ENCODE peak calls at places on chromosomes 13 and 19, in four cellular contexts. U is CD8-positive, alpha-beta memory T cell; K is suprapubic skin; G is HCT116. I is an unnamed sample. For H3K9me3, the result is how much of the 10 kb centered on the place peaks cover.

GRCh38 chr19:34502582-34503545 is 21.3 kb downstream of the WTIP start:
- DNase-seq in K (peak), U (no peak), G (no peak), I (no peak)

GRCh38 chr13:111951982-111952565 is 114.9 kb upstream of the SOX1 start:
- DNase-seq in G (no peak), K (peak), U (no peak), I (no peak)

GRCh38 chr13:31614073-31614472 is 125.3 kb upstream of the RXFP2 start:
- DNase-seq in U (no peak), K (no peak), G (no peak), I (no peak)

GRCh38 chr13:21668665-21669599 is 1.9 kb upstream of the FGF9 start:
- DNase-seq in G (no peak), U (peak), K (no peak), I (no peak)

GRCh38 chr13:110471833-110472162 is 89.7 kb downstream of the RAB20 start:
- DNase-seq in K (no peak), G (no peak), U (no peak), I (no peak)

GRCh38 chr13:29713841-29714240 is 118.4 kb upstream of the SLC7A1 start:
- DNase-seq in K (no peak), G (peak), U (no peak), I (no peak)

GRCh38 chr19:43664008-43664407 is 6.0 kb downstream of the PLAUR start:
- DNase-seq in U (peak), K (no peak), G (no peak), I (no peak)

GRCh38 chr13:33290421-33290965 is 4.9 kb upstream of the STARD13 start:
- DNase-seq in G (no peak), K (no peak), U (no peak), I (no peak)

GRCh38 chr13:33800646-33801186 is 17.2 kb upstream of the RFC3 start:
- DNase-seq in U (no peak), K (no peak), G (no peak), I (no peak)

GRCh38 chr19:14112809-14113385 is 4.7 kb downstream of the PRKACA start:
- DNase-seq in G (no peak), U (no peak), K (no peak), I (peak)

GRCh38 chr19:5407356-5407755 is 47.9 kb upstream of the ZNRF4 start:
- DNase-seq in U (no peak), K (no peak), G (peak), I (no peak)

GRCh38 chr19:7731615-7732014 is 295 bp downstream of the CLEC4G start:
- DNase-seq in G (no peak), U (no peak), K (no peak), I (no peak)

GRCh38 chr13:35866801-35867200 is 264.4 kb downstream of the DCLK1 start:
- DNase-seq in G (no peak), U (no peak), K (no peak), I (no peak)

GRCh38 chr19:31391518-31391917 is 42.3 kb upstream of the TSHZ3 start:
- DNase-seq in U (no peak), G (no peak), K (no peak), I (no peak)

GRCh38 chr19:33639034-33639681 is 17.4 kb downstream of the CHST8 start:
- DNase-seq in U (no peak), K (peak), G (no peak), I (no peak)

GRCh38 chr19:44808463-44809371 is at the start of gene BCAM:
- DNase-seq in K (no peak), G (no peak), U (no peak), I (peak)

GRCh38 chr13:36847541-36848045 is 28.6 kb downstream of the RFXAP start:
- DNase-seq in K (no peak), U (no peak), G (no peak), I (no peak)

DNA sequence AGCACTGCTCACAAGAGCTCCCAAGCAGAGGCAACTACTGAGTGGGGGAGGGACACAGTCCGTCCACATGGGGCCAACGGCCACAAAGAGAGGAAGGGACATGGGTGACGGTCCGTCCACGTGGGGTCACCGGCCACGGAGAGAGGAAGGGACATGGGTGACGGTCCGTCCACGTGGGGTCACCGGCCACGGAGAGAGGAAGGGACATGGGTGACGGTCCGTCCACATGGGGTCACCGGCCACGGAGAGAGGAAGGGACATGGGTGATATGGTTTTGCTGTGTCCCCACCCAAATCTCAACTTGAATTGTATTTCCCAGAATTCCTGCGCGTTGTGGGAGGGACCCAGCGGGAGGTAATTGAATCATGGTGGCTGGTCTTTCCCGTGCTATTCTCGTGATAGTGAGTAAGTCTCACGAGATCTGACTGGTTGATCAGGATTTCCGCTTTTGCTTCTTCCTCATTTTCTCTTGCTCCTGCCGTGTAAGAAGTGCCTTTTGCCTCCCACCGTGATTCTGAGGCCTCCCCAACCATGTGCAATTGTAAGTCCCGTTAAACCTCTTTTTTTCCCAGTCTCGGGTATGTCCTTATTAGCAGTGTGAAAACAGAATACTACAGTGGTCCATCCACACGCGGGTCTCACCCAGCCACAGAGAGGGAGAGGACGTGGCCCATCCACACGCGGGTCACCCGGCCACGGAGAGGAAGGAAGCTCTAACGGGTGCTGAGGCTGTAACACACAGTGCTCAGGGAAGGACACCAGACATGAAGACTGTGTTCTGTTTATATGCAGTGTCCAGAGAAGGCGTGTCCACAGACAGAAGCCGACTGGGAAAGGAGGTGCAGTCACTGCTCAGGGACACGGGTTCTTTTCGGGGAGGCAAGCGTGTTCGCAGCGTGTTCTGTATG is 48.5 kb downstream of the GAS6 start:
- DNase-seq in U (no peak), G (peak), K (no peak), I (peak)
- H3K4me3 ChIP-seq in U (peak), G (peak), K (peak), I (no peak)

DNA sequence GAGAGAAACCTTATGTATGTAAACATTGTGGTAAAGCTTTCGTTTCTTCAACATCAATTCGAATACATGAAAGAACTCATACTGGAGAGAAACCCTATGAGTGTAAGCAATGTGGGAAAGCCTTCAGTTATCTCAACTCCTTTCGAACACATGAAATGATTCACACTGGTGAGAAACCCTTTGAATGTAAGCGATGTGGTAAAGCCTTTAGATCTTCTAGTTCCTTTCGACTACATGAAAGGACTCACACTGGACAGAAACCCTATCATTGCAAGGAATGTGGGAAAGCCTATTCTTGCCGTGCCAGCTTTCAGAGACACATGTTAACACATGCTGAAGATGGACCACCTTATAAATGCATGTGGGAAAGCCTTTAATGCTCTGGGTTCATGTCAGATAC is 24.7 kb downstream of the ZNF136 start:
- DNase-seq in G (no peak), U (no peak), K (no peak), I (no peak)
- H3K9me3 ChIP-seq in G (half or more), U (half or more), K (under half), I (half or more)

GRCh38 chr19:18390075-18390909 is 4.3 kb downstream of the GDF15 start:
- DNase-seq in K (no peak), G (no peak), U (no peak), I (no peak)
- H3K4me3 ChIP-seq in K (no peak), G (no peak), U (no peak), I (no peak)

GRCh38 chr19:56663931-56664500 is 7.5 kb downstream of the ZNF835 start:
- DNase-seq in K (no peak), G (no peak), U (no peak), I (no peak)

GRCh38 chr19:56670401-56670960 is 1.1 kb downstream of the ZNF835 start:
- DNase-seq in U (no peak), K (peak), G (no peak), I (no peak)

GRCh38 chr19:56664511-56664910 is 7.0 kb downstream of the ZNF835 start:
- DNase-seq in G (no peak), U (no peak), K (no peak), I (no peak)

GRCh38 chr19:56668676-56669075 is 2.9 kb downstream of the ZNF835 start:
- DNase-seq in U (no peak), G (no peak), K (peak), I (no peak)

GRCh38 chr19:56667311-56667870 is 4.2 kb downstream of the ZNF835 start:
- DNase-seq in K (peak), G (no peak), U (no peak), I (no peak)
- H3K9me3 ChIP-seq in K (under half), G (under half), U (under half), I (under half)

GRCh38 chr19:38243279-38243673 is 12.9 kb downstream of the PPP1R14A start:
- DNase-seq in G (no peak), K (no peak), U (no peak), I (no peak)
- H3K4me3 ChIP-seq in G (peak), K (peak), U (no peak), I (no peak)

GRCh38 chr19:52474351-52475127 is 21.2 kb downstream of the ZNF578 start:
- DNase-seq in K (no peak), G (no peak), U (no peak), I (no peak)
- H3K9me3 ChIP-seq in K (half or more), G (half or more), U (half or more), I (half or more)

GRCh38 chr19:21587117-21587461 is 81.7 kb downstream of the ZNF429 start:
- DNase-seq in G (no peak), U (no peak), K (no peak), I (no peak)
- H3K4me3 ChIP-seq in G (no peak), U (no peak), K (peak), I (peak)

GRCh38 chr13:76845367-76845766 is 40.8 kb downstream of the KCTD12 start:
- DNase-seq in G (no peak), U (no peak), K (no peak), I (no peak)

GRCh38 chr13:76848596-76848995 is 37.6 kb downstream of the KCTD12 start:
- DNase-seq in G (no peak), U (no peak), K (peak), I (no peak)

GRCh38 chr13:76845865-76846264 is 40.3 kb downstream of the KCTD12 start:
- DNase-seq in U (no peak), G (no peak), K (no peak), I (no peak)

DNA sequence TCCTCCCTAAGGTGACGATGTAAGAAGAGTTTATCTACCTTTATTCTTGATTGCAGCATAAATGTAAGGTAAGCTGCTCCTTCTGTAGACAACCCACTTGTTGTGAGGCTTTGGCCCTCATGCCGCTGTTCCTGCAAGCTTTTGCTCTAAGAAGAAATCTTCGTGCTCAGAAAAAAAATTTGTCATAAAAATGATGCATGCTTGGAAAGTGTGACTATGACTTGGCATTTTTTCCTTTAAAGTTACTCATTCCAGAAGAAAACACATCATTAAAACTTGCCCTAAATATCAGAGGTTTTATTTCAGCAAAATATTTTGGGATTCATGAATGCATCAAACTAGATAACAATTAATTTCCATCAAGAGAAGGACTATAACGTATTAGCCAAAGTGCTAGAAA is 39.8 kb downstream of the KCTD12 start:
- DNase-seq in G (no peak), U (no peak), K (no peak), I (no peak)
- H3K9me3 ChIP-seq in G (under half), U (under half), K (under half), I (under half)

GRCh38 chr13:76049397-76049746 is 413.2 kb downstream of the LMO7 start:
- DNase-seq in G (no peak), U (no peak), K (no peak), I (no peak)
- H3K4me3 ChIP-seq in G (no peak), U (no peak), K (no peak), I (no peak)